ENCODE peak calls at places on chromosome 21, in nine cellular contexts. W, S, O, Z, E, J, P, H and T are unnamed samples.

GRCh38 chr21:33981341-33982101 is 65.9 kb upstream of the ATP5PO start:
- DNase-seq in P (no peak), J (no peak), Z (no peak), H (no peak), S (no peak), W (no peak), O (no peak), E (no peak), T (no peak)

GRCh38 chr21:45074818-45075605 is 632 bp downstream of the ADARB1 start:
- DNase-seq in Z (peak), J (no peak), P (peak), S (peak), O (no peak), E (no peak), W (no peak), H (no peak), T (no peak)

GRCh38 chr21:41600116-41600515 is 92.2 kb upstream of the TMPRSS2 start:
- DNase-seq in Z (no peak), P (no peak), W (no peak), S (no peak), O (no peak), E (no peak), H (no peak), J (no peak), T (no peak)

GRCh38 chr21:40047993-40048730 is 180.9 kb downstream of the PCP4 start:
- DNase-seq in J (no peak), O (no peak), W (no peak), Z (no peak), S (no peak), E (no peak), P (no peak), H (no peak), T (no peak)

GRCh38 chr21:31099122-31099521 is 60.8 kb upstream of the KRTAP19-8 start:
- DNase-seq in Z (no peak), E (no peak), P (no peak), W (no peak), H (no peak), J (no peak), S (no peak), O (no peak), T (no peak)

GRCh38 chr21:32768530-32768929 is 3.0 kb downstream of the PAXBP1 start:
- DNase-seq in W (no peak), E (peak), S (no peak), O (no peak), J (no peak), H (no peak), Z (no peak), P (no peak), T (no peak)

GRCh38 chr21:42580076-42580792 is 66.6 kb downstream of the SLC37A1 start:
- DNase-seq in Z (no peak), S (no peak), J (no peak), E (no peak), P (no peak), W (no peak), O (no peak), H (no peak), T (no peak)

GRCh38 chr21:40453183-40453582 is 393.8 kb downstream of the DSCAM start:
- DNase-seq in O (no peak), H (no peak), Z (no peak), P (no peak), W (no peak), S (no peak), J (no peak), E (no peak), T (no peak)

GRCh38 chr21:43921979-43922945 is 57.2 kb downstream of the AGPAT3 start:
- DNase-seq in W (no peak), E (peak), S (peak), J (peak), H (peak), P (no peak), O (no peak), Z (peak), T (no peak)

GRCh38 chr21:45082715-45083114 is 8.3 kb downstream of the ADARB1 start:
- DNase-seq in H (no peak), P (no peak), J (no peak), S (no peak), O (no peak), Z (no peak), W (no peak), E (no peak), T (no peak)

GRCh38 chr21:36163780-36164426 is 7.3 kb downstream of the DOP1B start:
- DNase-seq in Z (no peak), O (no peak), P (no peak), W (peak), J (no peak), H (no peak), E (no peak), S (no peak), T (no peak)

GRCh38 chr21:29194342-29194741 is 63.9 kb downstream of the MAP3K7CL start:
- DNase-seq in S (no peak), W (no peak), J (no peak), H (no peak), O (no peak), Z (no peak), P (no peak), E (no peak), T (no peak)

GRCh38 chr21:42579456-42580075 is 65.9 kb downstream of the SLC37A1 start:
- DNase-seq in W (no peak), P (no peak), Z (no peak), E (no peak), O (no peak), H (no peak), J (no peak), S (no peak), T (no peak)

GRCh38 chr21:41953249-41953830 is 478 bp downstream of the C2CD2 start:
- DNase-seq in J (no peak), O (no peak), Z (peak), S (no peak), E (no peak), H (no peak), P (no peak), W (no peak), T (no peak)

GRCh38 chr21:38811257-38811656 is 5.5 kb downstream of the ETS2 start:
- DNase-seq in S (peak), O (no peak), Z (no peak), J (no peak), E (peak), H (no peak), P (no peak), W (peak), T (no peak)